ENCODE peak calls at places on chromosomes 5 and 9, in seven cellular contexts. L, R, G, O, A, P and Q are unnamed samples.

GRCh38 chr5:67208403-67208802 is 11.8 kb upstream of the CD180 start:
- DNase-seq in L (no peak), R (no peak), G (no peak), O (no peak), A (no peak), P (no peak), Q (no peak)

GRCh38 chr5:95962785-95963184 is 1.1 kb upstream of the ELL2 start:
- DNase-seq in L (no peak), R (peak; percentile 38), G (peak; percentile 12), O (no peak), A (no peak), P (peak; percentile 29), Q (no peak)

GRCh38 chr5:6105350-6105749 is 273.0 kb downstream of the MED10 start:
- DNase-seq in L (no peak), R (no peak), G (no peak), O (no peak), A (no peak), P (no peak), Q (no peak)

GRCh38 chr5:134543820-134544692 is 18.6 kb downstream of the JADE2 start:
- DNase-seq in L (no peak), R (no peak), G (no peak), O (no peak), A (no peak), P (no peak), Q (peak; percentile 76)

GRCh38 chr9:36163049-36163839 is 5.9 kb upstream of the CCIN start:
- DNase-seq in L (no peak), R (peak; percentile 86), G (peak; percentile 15), O (peak; percentile 88), A (peak; percentile 46), P (peak; percentile 71), Q (no peak)

GRCh38 chr5:134073404-134073803 is 41.1 kb upstream of the TCF7 start:
- DNase-seq in L (no peak), R (no peak), G (no peak), O (peak; percentile 20), A (peak; percentile 38), P (peak; percentile 36), Q (no peak)

GRCh38 chr5:152170350-152170749 is 234.7 kb downstream of the NMUR2 start:
- DNase-seq in L (no peak), R (no peak), G (peak; percentile 21), O (no peak), A (no peak), P (no peak), Q (no peak)

GRCh38 chr9:38035873-38036272 is 33.2 kb downstream of the SHB start:
- DNase-seq in L (peak; percentile 62), R (peak; percentile 80), G (no peak), O (peak; percentile 78), A (peak; percentile 80), P (peak; percentile 87), Q (no peak)

GRCh38 chr9:673966-674526 is 167.5 kb upstream of the DMRT1 start:
- DNase-seq in L (no peak), R (no peak), G (no peak), O (no peak), A (no peak), P (no peak), Q (no peak)

GRCh38 chr9:93416530-93417235 is 34.8 kb upstream of the FAM120A start:
- DNase-seq in L (no peak), R (no peak), G (no peak), O (no peak), A (no peak), P (no peak), Q (no peak)
- H3K4me3 ChIP-seq in L (no peak overlapping the region), R (no peak overlapping the region), G (no peak overlapping the region), O (no peak overlapping the region), A (no peak overlapping the region), P (no peak overlapping the region), Q (no peak overlapping the region)

GRCh38 chr9:105244274-105244995 is at the start of gene SLC44A1:
- DNase-seq in L (peak; percentile 69), R (peak; percentile 97), G (peak; percentile 100), O (peak; percentile 97), A (peak; percentile 96), P (peak; percentile 89), Q (peak; percentile 93)

GRCh38 chr9:105246656-105247162 is 2.3 kb downstream of the SLC44A1 start:
- DNase-seq in L (no peak), R (no peak), G (no peak), O (peak; percentile 46), A (no peak), P (no peak), Q (no peak)

GRCh38 chr9:105243935-105244273 is 547 bp upstream of the SLC44A1 start:
- DNase-seq in L (no peak), R (no peak), G (no peak), O (no peak), A (no peak), P (no peak), Q (no peak)

GRCh38 chr9:105245720-105246161 is 1.3 kb downstream of the SLC44A1 start:
- DNase-seq in L (no peak), R (no peak), G (no peak), O (no peak), A (no peak), P (no peak), Q (no peak)

DNA sequence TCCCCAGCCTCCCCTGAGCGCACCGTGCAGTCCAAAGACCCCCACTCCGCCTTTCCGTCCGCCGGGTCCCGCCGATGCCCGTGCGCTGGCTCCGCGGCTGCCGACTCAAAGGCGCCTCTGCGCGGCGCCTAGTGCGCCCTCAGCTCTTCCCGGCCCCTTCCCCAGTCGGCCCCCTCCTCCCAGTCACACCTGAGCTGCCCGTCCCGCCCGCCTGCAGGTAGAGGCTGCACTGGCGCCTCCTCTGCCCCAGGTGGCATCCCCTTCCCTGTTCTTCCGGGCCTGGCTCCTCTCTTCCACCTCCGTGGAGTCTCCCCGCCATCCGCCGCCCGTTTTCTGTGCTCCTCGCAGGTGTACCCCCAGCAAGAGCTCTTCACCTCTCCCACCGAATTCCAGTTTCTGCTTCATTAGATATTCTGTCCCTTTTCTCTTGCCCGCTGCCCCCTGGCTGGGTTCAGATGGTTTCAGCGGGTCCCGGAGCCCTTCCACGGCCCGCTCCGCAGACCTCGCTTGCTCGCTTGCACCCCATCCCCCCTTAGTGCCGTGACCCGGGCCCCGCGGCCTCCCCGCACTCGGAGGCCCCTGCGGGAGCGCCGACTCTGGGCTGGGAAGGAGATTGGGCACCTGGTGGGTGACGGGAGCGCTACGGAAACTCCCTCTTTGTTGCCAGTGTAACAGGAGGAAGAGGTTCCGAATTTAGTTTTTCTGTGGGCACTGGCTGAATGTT is 707 bp downstream of the SLC44A1 start:
- DNase-seq in L (peak; percentile 30), R (peak; percentile 41), G (peak; percentile 68), O (peak; percentile 61), A (peak; percentile 30), P (no peak), Q (peak; percentile 45)
- TF ChIP-seq CTCF in L (peak; percentile 30), R (peak; percentile 18), G (peak; percentile 29), O (no peak), A (no peak), P (peak; percentile 26), Q (peak; percentile 33)

GRCh38 chr9:96086936-96087582 is 211.6 kb downstream of the ERCC6L2 start:
- DNase-seq in L (no peak), R (no peak), G (no peak), O (no peak), A (no peak), P (no peak), Q (no peak)
- H3K4me3 ChIP-seq in L (peak overlapping the region; percentile 8), R (no peak overlapping the region), G (no peak overlapping the region), O (no peak overlapping the region), A (no peak overlapping the region), P (no peak overlapping the region), Q (no peak overlapping the region)

GRCh38 chr5:54477941-54478478 is 22.5 kb downstream of the HSPB3 start:
- DNase-seq in L (no peak), R (no peak), G (no peak), O (no peak), A (no peak), P (no peak), Q (no peak)

GRCh38 chr5:54484219-54484894 is 28.9 kb downstream of the HSPB3 start:
- DNase-seq in L (no peak), R (peak; percentile 17), G (no peak), O (no peak), A (peak; percentile 11), P (no peak), Q (no peak)

DNA sequence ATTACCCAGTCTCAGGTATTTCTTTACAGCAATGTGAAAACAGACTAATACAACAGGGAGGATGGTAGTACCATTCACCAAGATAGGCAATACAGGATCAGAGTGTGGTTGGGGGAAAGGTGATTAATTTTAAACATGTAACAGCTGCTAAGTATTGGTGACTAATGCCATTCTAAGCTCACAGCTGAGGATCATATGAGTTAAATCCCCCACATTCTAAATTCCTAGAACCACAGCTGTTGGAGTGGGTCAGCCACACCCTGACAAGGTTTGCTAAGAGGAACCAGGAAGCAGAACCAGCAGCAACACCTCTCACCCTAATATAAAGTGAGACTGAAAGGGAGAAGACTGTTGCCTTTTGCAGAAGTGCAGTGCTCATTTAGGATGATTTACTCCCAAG is 24.8 kb downstream of the HSPB3 start:
- DNase-seq in L (no peak), R (peak; percentile 30), G (no peak), O (no peak), A (peak; percentile 25), P (no peak), Q (no peak)
- TF ChIP-seq CTCF in L (no peak), R (no peak), G (no peak), O (no peak), A (no peak), P (no peak), Q (no peak)

GRCh38 chr9:134455951-134456739 is 129.9 kb downstream of the RXRA start:
- DNase-seq in L (peak; percentile 59), R (peak; percentile 97), G (no peak), O (peak; percentile 98), A (peak; percentile 100), P (peak; percentile 95), Q (no peak)

GRCh38 chr9:134458111-134458845 is 132.0 kb downstream of the RXRA start:
- DNase-seq in L (no peak), R (peak; percentile 74), G (no peak), O (peak; percentile 33), A (no peak), P (no peak), Q (no peak)

GRCh38 chr9:134455537-134455936 is 129.3 kb downstream of the RXRA start:
- DNase-seq in L (no peak), R (no peak), G (no peak), O (no peak), A (no peak), P (no peak), Q (no peak)

GRCh38 chr9:134457321-134457923 is 131.2 kb downstream of the RXRA start:
- DNase-seq in L (no peak), R (no peak), G (no peak), O (no peak), A (no peak), P (no peak), Q (no peak)

DNA sequence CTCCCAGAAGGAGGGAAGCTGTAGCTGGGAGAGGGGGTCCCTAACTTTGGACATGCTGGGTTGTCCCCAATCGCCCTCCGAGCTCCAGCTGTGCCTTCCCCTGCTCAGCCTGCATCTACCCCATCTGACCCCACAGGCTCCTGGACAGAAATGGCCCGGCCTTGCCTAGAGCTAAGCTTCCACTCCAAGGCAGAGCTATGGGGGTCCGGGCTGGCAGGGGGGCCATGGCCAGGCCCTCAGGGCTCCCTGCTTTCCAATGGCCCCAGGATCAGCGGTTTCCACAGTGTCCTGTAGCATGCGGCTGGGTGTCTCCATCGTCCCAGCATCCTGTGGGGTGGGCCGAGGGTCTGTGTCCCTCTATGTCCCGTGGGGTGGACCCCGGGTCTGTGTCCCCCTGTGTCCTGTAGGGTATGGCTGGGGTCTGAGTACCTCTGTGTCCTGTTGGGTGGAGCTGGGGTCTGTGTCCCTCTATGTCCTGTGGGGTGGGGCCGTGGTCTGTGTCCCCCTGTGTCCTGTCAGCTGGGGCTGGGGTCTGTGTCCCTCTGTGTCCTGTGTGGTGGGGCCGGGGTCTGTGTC is 130.6 kb downstream of the RXRA start:
- DNase-seq in L (no peak), R (no peak), G (no peak), O (no peak), A (no peak), P (no peak), Q (no peak)
- H3K4me3 ChIP-seq in L (no peak overlapping the region), R (no peak overlapping the region), G (no peak overlapping the region), O (no peak overlapping the region), A (no peak overlapping the region), P (no peak overlapping the region), Q (no peak overlapping the region)

GRCh38 chr5:54619732-54620582 is 102.4 kb downstream of the SNX18 start:
- DNase-seq in L (no peak), R (peak; percentile 19), G (no peak), O (no peak), A (peak; percentile 38), P (no peak), Q (no peak)
- TF ChIP-seq CTCF in L (no peak), R (no peak), G (no peak), O (no peak), A (no peak), P (no peak), Q (no peak)